ENCODE peak calls at places on chromosomes 4 and X, in seven cellular contexts. O is BJ, Z is transverse colon, B is upper lobe of right lung, J is lower lobe of right lung, H is breast epithelium, F is Peyer's patch. Q is an unnamed sample.

GRCh38 chr4:181650033-181650825 is 593.0 kb upstream of the TENM3 start:
- DNase-seq in O (no peak), Z (no peak), B (no peak), J (no peak), H (no peak), F (no peak), Q (no peak)

GRCh38 chrX:68196939-68197791 is 236.1 kb downstream of the OPHN1 start:
- DNase-seq in O (no peak), Z (peak), B (no peak), J (no peak), H (peak), F (no peak), Q (peak)

GRCh38 chr4:156948133-156948532 is 23.5 kb downstream of the PDGFC start:
- DNase-seq in O (no peak), Z (no peak), B (no peak), J (no peak), H (no peak), F (no peak), Q (no peak)

GRCh38 chr4:189177130-189177529 is 763.5 kb upstream of the FRG1 start:
- DNase-seq in O (no peak), Z (no peak), B (no peak), J (no peak), H (no peak), F (no peak), Q (no peak)

GRCh38 chrX:153776611-153777045 is 4.2 kb upstream of the SRPK3 start:
- DNase-seq in O (no peak), Z (no peak), B (no peak), J (no peak), H (no peak), F (no peak), Q (no peak)

GRCh38 chr4:33709247-33709646 is 2535.1 kb downstream of the ARAP2 start:
- DNase-seq in O (no peak), Z (no peak), B (no peak), J (no peak), H (no peak), F (no peak), Q (peak)

GRCh38 chr4:107183155-107183774 is 147.2 kb upstream of the DKK2 start:
- DNase-seq in O (no peak), Z (no peak), B (no peak), J (no peak), H (peak), F (no peak), Q (peak)

GRCh38 chr4:182268966-182269365 is 25.8 kb downstream of the TENM3 start:
- DNase-seq in O (no peak), Z (no peak), B (no peak), J (no peak), H (no peak), F (no peak), Q (no peak)

GRCh38 chrX:137428777-137429564 is 137.0 kb upstream of the ZIC3 start:
- DNase-seq in O (no peak), Z (no peak), B (no peak), J (no peak), H (no peak), F (no peak), Q (no peak)

GRCh38 chrX:137427061-137427778 is 138.7 kb upstream of the ZIC3 start:
- DNase-seq in O (no peak), Z (no peak), B (no peak), J (no peak), H (no peak), F (no peak), Q (no peak)

GRCh38 chrX:137425273-137425902 is 140.5 kb upstream of the ZIC3 start:
- DNase-seq in O (no peak), Z (no peak), B (no peak), J (no peak), H (no peak), F (no peak), Q (no peak)

GRCh38 chrX:137428251-137428661 is 137.7 kb upstream of the ZIC3 start:
- DNase-seq in O (no peak), Z (no peak), B (no peak), J (no peak), H (no peak), F (no peak), Q (no peak)

DNA sequence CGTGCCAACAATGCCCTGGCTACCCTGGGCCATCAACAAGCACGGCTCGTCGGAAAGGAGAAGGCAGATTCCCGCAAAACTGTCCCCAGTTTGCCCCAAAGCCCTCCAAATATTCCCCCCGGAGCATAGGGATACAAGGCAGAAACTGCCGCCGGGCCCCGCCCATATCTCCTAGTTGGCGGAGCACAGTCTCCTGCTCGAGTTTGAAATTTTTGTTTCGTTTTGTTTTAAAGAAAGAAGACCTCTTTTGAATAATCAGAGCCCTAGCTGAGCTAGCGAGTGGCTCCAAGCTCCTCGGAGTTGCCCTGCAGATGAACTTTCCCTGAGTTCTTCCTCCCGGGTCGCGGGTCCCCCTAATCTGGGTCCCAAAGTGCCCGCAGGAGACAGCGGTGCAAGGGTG is 138.1 kb upstream of the ZIC3 start:
- DNase-seq in O (no peak), Z (no peak), B (no peak), J (no peak), H (no peak), F (no peak), Q (no peak)
- H3K4me3 ChIP-seq in O (peak), Z (peak), B (peak), J (peak), H (peak), F (peak), Q (peak)

GRCh38 chr4:143355540-143356217 is 19.0 kb downstream of the GAB1 start:
- DNase-seq in O (no peak), Z (no peak), B (no peak), J (no peak), H (no peak), F (no peak), Q (peak)
- H3K4me3 ChIP-seq in O (no peak), Z (no peak), B (no peak), J (no peak), H (no peak), F (no peak), Q (no peak)

GRCh38 chr4:140343303-140343702 is 30.1 kb upstream of the SCOC start:
- DNase-seq in O (no peak), Z (peak), B (peak), J (peak), H (no peak), F (no peak), Q (peak)
- H3K4me3 ChIP-seq in O (no peak), Z (no peak), B (no peak), J (no peak), H (no peak), F (peak), Q (no peak)

GRCh38 chr4:152045781-152046571 is 285.2 kb upstream of the GATB start:
- DNase-seq in O (no peak), Z (peak), B (peak), J (peak), H (no peak), F (no peak), Q (no peak)
- H3K4me3 ChIP-seq in O (no peak), Z (peak), B (peak), J (peak), H (peak), F (peak), Q (no peak)

GRCh38 chr4:143358923-143359694 is 22.4 kb downstream of the GAB1 start:
- DNase-seq in O (peak), Z (peak), B (no peak), J (peak), H (peak), F (peak), Q (peak)
- H3K4me3 ChIP-seq in O (no peak), Z (no peak), B (no peak), J (peak), H (peak), F (peak), Q (no peak)

DNA sequence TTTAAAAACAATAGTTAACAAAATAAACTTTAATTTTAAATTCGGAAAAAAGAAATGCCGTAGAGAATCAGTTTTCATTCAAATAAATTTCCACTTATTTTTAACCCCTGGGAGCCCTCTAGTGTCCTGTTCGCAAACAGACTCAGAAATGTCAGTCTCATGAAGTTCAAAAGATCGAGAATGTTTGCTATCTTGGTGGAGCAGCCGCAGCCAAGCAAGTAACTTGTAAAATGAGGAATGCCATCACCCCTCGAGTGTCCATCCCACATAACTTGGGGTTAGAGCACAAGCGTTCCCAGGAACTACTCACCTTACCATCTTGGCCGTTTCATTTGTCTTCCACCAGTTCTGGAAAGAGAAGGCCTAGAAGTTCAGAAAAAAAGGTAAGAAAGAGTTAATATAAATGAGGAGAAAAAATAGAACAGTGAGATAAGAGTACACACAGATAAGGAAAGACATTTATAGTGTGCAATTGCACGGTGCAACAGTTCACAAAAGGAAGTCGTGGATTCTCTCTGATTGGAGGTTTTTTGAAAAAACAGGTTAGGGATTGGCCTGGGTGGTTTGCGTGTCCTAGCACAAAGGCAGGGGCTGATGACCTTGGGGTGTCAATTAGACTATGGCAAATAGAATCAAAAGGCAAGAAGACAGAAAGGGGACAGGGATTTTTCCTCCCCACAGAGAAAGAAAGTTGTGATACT is at the start of gene GASK1B:
- DNase-seq in O (no peak), Z (peak), B (no peak), J (no peak), H (no peak), F (no peak), Q (peak)
- H3K4me3 ChIP-seq in O (peak), Z (peak), B (peak), J (peak), H (peak), F (peak), Q (peak)

DNA sequence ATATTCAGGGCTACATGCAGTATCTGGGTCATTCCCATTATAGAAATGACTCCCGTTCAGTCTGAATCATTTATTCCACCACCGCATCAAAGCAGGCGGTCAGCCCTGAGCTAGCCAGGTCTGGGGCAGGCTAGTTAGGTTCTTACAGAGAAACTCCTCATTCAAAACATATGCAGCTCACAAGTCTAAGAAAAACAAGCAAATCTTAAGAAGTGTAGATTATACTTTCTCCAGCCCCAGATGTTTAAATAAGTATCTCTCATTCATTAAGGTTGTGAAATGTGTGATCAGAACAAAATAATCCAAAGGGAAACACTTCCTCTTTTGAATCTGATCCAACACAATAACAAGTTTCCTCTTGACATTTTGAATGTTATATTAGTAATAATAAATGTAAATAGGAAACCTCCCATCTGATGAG is 441.9 kb downstream of the INPP4B start:
- DNase-seq in O (no peak), Z (no peak), B (no peak), J (no peak), H (no peak), F (no peak), Q (peak)
- H3K4me3 ChIP-seq in O (peak), Z (no peak), B (peak), J (peak), H (peak), F (peak), Q (peak)

DNA sequence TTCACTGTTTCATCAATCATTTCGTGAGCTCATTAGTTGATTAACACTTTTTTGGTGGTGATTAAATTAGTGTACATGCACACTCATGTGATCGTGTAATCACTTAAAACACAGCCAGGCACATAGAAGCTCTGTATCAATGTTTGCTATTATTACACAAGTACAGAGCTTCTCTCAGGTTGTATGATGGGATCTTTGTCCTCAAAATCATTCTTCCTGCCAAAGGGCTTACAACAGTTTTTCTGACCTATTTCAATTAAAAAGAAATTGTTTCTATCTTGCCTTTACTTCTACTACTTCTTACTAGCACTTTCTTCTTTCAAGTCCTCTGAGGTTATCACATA is 145.1 kb downstream of the AMELX start:
- DNase-seq in O (no peak), Z (no peak), B (no peak), J (no peak), H (no peak), F (no peak), Q (no peak)
- H3K4me3 ChIP-seq in O (no peak), Z (no peak), B (no peak), J (no peak), H (no peak), F (no peak), Q (no peak)

GRCh38 chrX:65687367-65687766 is 19.9 kb downstream of the MSN start:
- DNase-seq in O (no peak), Z (no peak), B (no peak), J (no peak), H (no peak), F (no peak), Q (no peak)
- H3K4me3 ChIP-seq in O (no peak), Z (no peak), B (no peak), J (no peak), H (no peak), F (no peak), Q (no peak)

Q was measured in foreskin fibroblast.